ENCODE peak calls at places on chromosomes 6 and 20, in eight cellular contexts. W is stomach, Z is uterus, H is NCI-H1092 treated with DMSO at 0.1 percent for 48 hours, J is HCT116, B is COR-L47, I is NCI-H510A treated with DMSO at 0.1 percent for 48 hours, F is choroid plexus epithelial cell. P is an unnamed sample.
A peak's percentile ranks its signal among the peaks of the same experiment; 100 is the strongest.

GRCh38 chr20:13840093-13840465 is 55.3 kb downstream of the NDUFAF5 start:
- DNase-seq in H (no peak), J (no peak), W (no peak), B (no peak), Z (no peak), F (no peak), I (no peak), P (no peak)

GRCh38 chr20:45097485-45098095 is 3.3 kb downstream of the KCNS1 start:
- DNase-seq in J (no peak), W (no peak), H (peak; percentile 11), B (no peak), Z (no peak), F (peak; percentile 59), I (no peak), P (peak; percentile 72)

GRCh38 chr6:154080434-154081189 is 41.6 kb downstream of the OPRM1 start:
- DNase-seq in H (no peak), I (no peak), W (no peak), Z (no peak), J (no peak), F (no peak), B (no peak), P (no peak)

GRCh38 chr6:16471222-16471784 is 232.9 kb downstream of the GMPR start:
- DNase-seq in I (no peak), B (no peak), W (no peak), H (no peak), J (no peak), F (peak; percentile 54), Z (no peak), P (no peak)

GRCh38 chr6:35359744-35360348 is 17.5 kb downstream of the PPARD start:
- DNase-seq in W (no peak), H (no peak), F (peak; percentile 97), B (peak; percentile 26), J (no peak), Z (no peak), I (no peak), P (no peak)

GRCh38 chr6:89024456-89024855 is 56.1 kb upstream of the PNRC1 start:
- DNase-seq in W (no peak), F (no peak), J (no peak), H (no peak), Z (no peak), B (no peak), I (no peak), P (no peak)

GRCh38 chr6:38713812-38714211 is 1.3 kb upstream of the DNAH8 start:
- DNase-seq in W (no peak), H (no peak), I (no peak), B (no peak), Z (no peak), F (no peak), J (no peak), P (no peak)

GRCh38 chr6:35415065-35415880 is 36.9 kb upstream of the FANCE start:
- DNase-seq in Z (peak; percentile 66), W (peak; percentile 86), J (no peak), I (peak; percentile 99), F (peak; percentile 96), B (peak; percentile 91), H (peak; percentile 88), P (peak; percentile 73)

GRCh38 chr6:134340574-134340973 is 22.7 kb upstream of the SGK1 start:
- DNase-seq in W (no peak), F (peak; percentile 74), H (no peak), J (no peak), B (no peak), I (no peak), Z (no peak), P (no peak)

GRCh38 chr6:136962661-136963060 is 40.6 kb downstream of the SLC35D3 start:
- DNase-seq in F (no peak), I (peak; percentile 54), W (peak; percentile 65), J (no peak), Z (no peak), H (peak; percentile 85), B (peak; percentile 82), P (no peak)

GRCh38 chr6:152642578-152643375 is 5.6 kb upstream of the SYNE1 start:
- DNase-seq in I (peak; percentile 28), W (peak; percentile 78), Z (peak; percentile 58), H (peak; percentile 18), J (peak; percentile 53), F (peak; percentile 69), B (peak; percentile 45), P (peak; percentile 78)

GRCh38 chr6:124964084-124964763 is 2.0 kb downstream of the RNF217 start:
- DNase-seq in H (no peak), W (no peak), F (peak; percentile 63), J (no peak), I (no peak), Z (peak; percentile 78), B (no peak), P (no peak)

GRCh38 chr20:61597996-61598395 is 345.9 kb downstream of the CDH4 start:
- DNase-seq in W (no peak), B (no peak), H (no peak), F (no peak), I (no peak), Z (no peak), J (no peak), P (peak; percentile 30)

GRCh38 chr20:53738039-53738944 is 144.7 kb upstream of the ZNF217 start:
- DNase-seq in Z (peak; percentile 70), J (no peak), I (peak; percentile 89), F (peak; percentile 85), B (no peak), W (peak; percentile 85), H (peak; percentile 9), P (peak; percentile 60)

GRCh38 chr20:37729452-37729851 is 35.6 kb downstream of the CTNNBL1 start:
- DNase-seq in B (no peak), W (no peak), I (no peak), H (peak; percentile 25), F (no peak), J (no peak), Z (no peak), P (no peak)

GRCh38 chr6:57108691-57109090 is 18.7 kb downstream of the ZNF451 start:
- DNase-seq in H (no peak), B (no peak), F (no peak), W (no peak), Z (no peak), I (no peak), J (no peak), P (no peak)

GRCh38 chr6:101236709-101237108 is 156.8 kb upstream of the GRIK2 start:
- DNase-seq in Z (no peak), B (no peak), F (no peak), J (no peak), W (no peak), H (no peak), I (no peak), P (no peak)

GRCh38 chr6:170555305-170555704 is 1.1 kb downstream of the TBP start:
- DNase-seq in F (no peak), Z (no peak), W (no peak), I (no peak), H (no peak), B (no peak), J (no peak), P (no peak)

GRCh38 chr6:156058356-156058755 is 602.7 kb upstream of the NOX3 start:
- DNase-seq in F (no peak), B (no peak), I (no peak), H (no peak), J (no peak), Z (no peak), W (no peak), P (no peak)

GRCh38 chr6:32133786-32134185 is 3.7 kb upstream of the FKBPL start:
- DNase-seq in F (peak; percentile 42), H (no peak), Z (no peak), W (no peak), I (no peak), B (no peak), J (no peak), P (no peak)

GRCh38 chr6:53734473-53735299 is 60.1 kb upstream of the LRRC1 start:
- DNase-seq in Z (no peak), H (peak; percentile 3), J (peak; percentile 92), W (peak; percentile 60), F (peak; percentile 77), B (no peak), I (peak; percentile 59), P (peak; percentile 52)

GRCh38 chr20:34643919-34644318 is 33.0 kb downstream of the PIGU start:
- DNase-seq in H (no peak), Z (no peak), I (no peak), B (no peak), J (no peak), W (no peak), F (peak; percentile 94), P (no peak)

GRCh38 chr6:87902383-87902782 is 145.3 kb upstream of the SPACA1 start:
- DNase-seq in F (no peak), J (no peak), Z (no peak), W (no peak), B (no peak), H (no peak), I (no peak), P (no peak)

GRCh38 chr6:2738373-2738979 is 12.2 kb downstream of the MYLK4 start:
- DNase-seq in F (peak; percentile 81), B (peak; percentile 52), W (peak; percentile 55), H (peak; percentile 1), I (peak; percentile 2), Z (peak; percentile 25), J (peak; percentile 41), P (no peak)

GRCh38 chr20:47392015-47392720 is 35.7 kb upstream of the ZMYND8 start:
- DNase-seq in F (peak; percentile 94), Z (no peak), I (no peak), B (no peak), W (peak; percentile 31), J (peak; percentile 81), H (no peak), P (no peak)

GRCh38 chr20:45041464-45042337 is 59.2 kb downstream of the KCNS1 start:
- DNase-seq in F (peak; percentile 69), J (peak; percentile 66), B (peak; percentile 57), W (no peak), I (peak; percentile 12), H (no peak), Z (no peak), P (no peak)

GRCh38 chr6:43076928-43077809 is 1.1 kb downstream of the PTK7 start:
- DNase-seq in B (peak; percentile 28), I (peak; percentile 66), W (no peak), J (no peak), H (peak; percentile 40), Z (peak; percentile 47), F (no peak), P (peak; percentile 58)

GRCh38 chr6:10720229-10720959 is 2.5 kb upstream of the TMEM14C start:
- DNase-seq in J (no peak), H (peak; percentile 15), F (peak; percentile 39), W (peak; percentile 36), B (peak; percentile 32), I (no peak), Z (peak; percentile 18), P (peak; percentile 74)

GRCh38 chr20:6746901-6747609 is 20.4 kb upstream of the BMP2 start:
- DNase-seq in B (no peak), W (no peak), F (peak; percentile 27), J (no peak), I (no peak), H (no peak), Z (no peak), P (no peak)

GRCh38 chr20:46438156-46438750 is 31.8 kb upstream of the ELMO2 start:
- DNase-seq in F (peak; percentile 67), B (peak; percentile 25), Z (no peak), J (peak; percentile 21), I (peak; percentile 51), H (peak; percentile 25), W (no peak), P (no peak)

GRCh38 chr6:163405412-163406309 is 8.9 kb upstream of the QKI start:
- DNase-seq in H (no peak), F (peak; percentile 40), W (peak; percentile 69), Z (peak; percentile 26), B (no peak), J (no peak), I (no peak), P (peak; percentile 89)

GRCh38 chr6:116508527-116508926 is 2.9 kb upstream of the CALHM5 start:
- DNase-seq in Z (no peak), B (no peak), H (no peak), J (no peak), I (no peak), W (no peak), F (no peak), P (no peak)

GRCh38 chr20:48879609-48880008 is 41.9 kb upstream of the ARFGEF2 start:
- DNase-seq in W (no peak), F (peak; percentile 35), B (no peak), I (no peak), Z (no peak), H (no peak), J (no peak), P (no peak)

GRCh38 chr6:44972710-44973109 is 355.4 kb upstream of the RUNX2 start:
- DNase-seq in H (no peak), J (no peak), Z (no peak), B (no peak), F (no peak), I (no peak), W (no peak), P (no peak)

P was measured in lower lobe of right lung.